ENCODE peak calls at places on chromosome 10, in six cellular contexts. O is CD8-positive, alpha-beta T cell; M is neural progenitor cell; N is coronary artery; D is AG09319; E is upper lobe of left lung. P is an unnamed sample.

GRCh38 chr10:120979435-120980315 is 128.5 kb downstream of the WDR11 start:
- DNase-seq in O (no peak), M (peak), N (no peak), D (no peak), E (peak), P (no peak)

GRCh38 chr10:17561131-17561530 is 56.0 kb downstream of the HACD1 start:
- DNase-seq in O (no peak), M (no peak), N (no peak), D (no peak), E (no peak), P (no peak)

GRCh38 chr10:59180689-59181270 is 4.3 kb downstream of the PHYHIPL start:
- DNase-seq in O (no peak), M (no peak), N (no peak), D (no peak), E (no peak), P (no peak)

GRCh38 chr10:114507449-114507848 is 103.1 kb upstream of the AFAP1L2 start:
- DNase-seq in O (no peak), M (no peak), N (no peak), D (no peak), E (peak), P (no peak)

GRCh38 chr10:94443549-94443948 is 41.2 kb downstream of the TBC1D12 start:
- DNase-seq in O (no peak), M (no peak), N (no peak), D (no peak), E (no peak), P (no peak)

GRCh38 chr10:95793401-95794045 is 37.6 kb downstream of the ENTPD1 start:
- DNase-seq in O (no peak), M (no peak), N (no peak), D (no peak), E (peak), P (no peak)

GRCh38 chr10:86654411-86655172 is at the start of gene OPN4:
- DNase-seq in O (peak), M (no peak), N (peak), D (no peak), E (no peak), P (peak)

GRCh38 chr10:93999401-93999851 is 5.7 kb downstream of the PLCE1 start:
- DNase-seq in O (no peak), M (peak), N (peak), D (no peak), E (no peak), P (no peak)

GRCh38 chr10:91010952-91011351 is 90.1 kb upstream of the ANKRD1 start:
- DNase-seq in O (no peak), M (no peak), N (no peak), D (no peak), E (no peak), P (no peak)

GRCh38 chr10:13717936-13718772 is 131.4 kb downstream of the PRPF18 start:
- DNase-seq in O (peak), M (no peak), N (peak), D (peak), E (peak), P (peak)

GRCh38 chr10:12344375-12345110 is 4.8 kb upstream of the CAMK1D start:
- DNase-seq in O (no peak), M (no peak), N (no peak), D (no peak), E (no peak), P (no peak)

GRCh38 chr10:113058175-113058961 is 108.3 kb downstream of the TCF7L2 start:
- DNase-seq in O (no peak), M (peak), N (no peak), D (peak), E (no peak), P (no peak)

GRCh38 chr10:130578532-130579289 is 442.5 kb downstream of the GLRX3 start:
- DNase-seq in O (no peak), M (no peak), N (no peak), D (no peak), E (no peak), P (no peak)

GRCh38 chr10:107545717-107546116 is 381.2 kb upstream of the SORCS1 start:
- DNase-seq in O (no peak), M (no peak), N (no peak), D (no peak), E (no peak), P (no peak)

GRCh38 chr10:3099291-3100092 is 32.1 kb downstream of the PFKP start:
- DNase-seq in O (no peak), M (no peak), N (no peak), D (no peak), E (peak), P (no peak)

GRCh38 chr10:79094412-79095175 is 25.8 kb downstream of the ZMIZ1 start:
- DNase-seq in O (no peak), M (no peak), N (no peak), D (no peak), E (no peak), P (no peak)

GRCh38 chr10:7792541-7792940 is 4.6 kb downstream of the ATP5F1C start:
- DNase-seq in O (no peak), M (no peak), N (no peak), D (no peak), E (no peak), P (no peak)

GRCh38 chr10:7787857-7788639 is at the start of the genes ATP5F1C and KIN:
- DNase-seq in O (peak), M (peak), N (peak), D (peak), E (peak), P (peak)

GRCh38 chr10:7788640-7789335 is 811 bp downstream of the ATP5F1C start:
- DNase-seq in O (peak), M (peak), N (no peak), D (no peak), E (peak), P (no peak)

GRCh38 chr10:7789390-7789789 is 1.4 kb downstream of the ATP5F1C start:
- DNase-seq in O (no peak), M (no peak), N (no peak), D (no peak), E (no peak), P (no peak)

DNA sequence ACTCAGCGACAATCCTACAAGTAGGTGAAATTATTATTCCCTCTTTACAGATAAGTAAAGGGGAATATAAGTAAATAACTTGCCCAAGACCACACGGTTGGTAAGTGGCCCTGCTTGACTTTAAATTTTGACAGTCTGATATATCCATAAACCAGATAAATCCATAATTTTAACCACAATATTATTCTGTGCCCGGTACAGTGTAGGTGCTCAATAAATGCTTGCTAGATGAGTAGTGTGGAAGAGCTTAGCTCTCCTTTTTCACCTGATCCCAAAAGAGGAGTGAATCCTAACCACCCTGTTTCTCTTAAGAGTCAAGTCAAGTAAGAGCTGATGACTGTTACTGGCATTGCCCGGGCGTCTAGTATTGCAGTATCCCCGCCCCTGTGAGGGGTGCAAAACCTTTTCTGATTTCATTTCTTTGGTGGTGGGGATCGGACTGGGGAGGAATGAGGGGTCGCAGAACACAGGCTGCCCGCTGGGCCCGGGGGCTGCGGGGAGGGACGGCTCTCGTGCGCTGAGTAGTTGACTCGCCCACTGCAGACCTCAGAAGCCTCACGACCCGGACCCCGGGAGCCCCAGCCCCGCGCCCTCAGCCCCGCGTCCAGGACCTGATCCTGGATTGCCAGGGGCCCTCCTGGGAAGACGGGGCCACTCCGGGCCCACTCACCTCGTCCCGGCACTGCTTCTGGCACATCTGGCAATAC is 490 bp downstream of the KIN start:
- DNase-seq in O (no peak), M (no peak), N (no peak), D (no peak), E (no peak), P (no peak)
- TF ChIP-seq CTCF in O (no peak), M (no peak), N (no peak), D (no peak), E (no peak), P (no peak)

GRCh38 chr10:123897146-123897545 is 5.5 kb upstream of the CPXM2 start:
- DNase-seq in O (no peak), M (peak), N (no peak), D (no peak), E (no peak), P (no peak)
- TF ChIP-seq CTCF in O (no peak), M (peak), N (no peak), D (peak), E (no peak), P (no peak)

DNA sequence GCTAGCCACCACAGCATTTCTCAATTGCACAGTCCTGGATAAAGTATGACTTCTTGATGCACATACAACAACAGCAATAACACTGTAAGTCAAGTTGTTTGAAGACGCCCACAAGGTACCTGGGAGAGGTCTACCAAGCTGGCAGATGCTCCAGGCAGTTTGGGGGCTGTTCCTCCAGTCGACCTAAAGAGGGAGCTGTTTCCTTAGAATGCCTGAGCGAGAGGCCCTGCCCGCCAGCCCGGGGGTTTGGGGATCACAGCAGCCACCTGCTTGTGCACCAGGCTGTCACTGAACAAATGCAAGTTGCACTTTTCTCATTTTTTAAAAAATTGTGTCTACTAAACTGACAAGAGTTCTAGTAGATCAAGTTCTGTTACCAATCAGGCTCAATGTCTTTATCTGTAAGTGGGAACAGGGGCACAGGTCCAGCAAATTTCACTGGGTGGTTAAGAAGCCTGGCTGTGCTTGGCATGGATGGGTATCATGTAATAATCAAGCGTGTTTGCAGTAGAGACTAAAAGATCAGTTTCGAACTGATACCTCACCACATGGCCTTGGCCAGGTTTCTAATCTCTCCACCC is 193.8 kb upstream of the ADO start:
- DNase-seq in O (peak), M (peak), N (no peak), D (no peak), E (peak), P (peak)
- TF ChIP-seq CTCF in O (peak), M (peak), N (no peak), D (peak), E (peak), P (peak)

GRCh38 chr10:98852686-98853085 is 383.0 kb downstream of the HPSE2 start:
- DNase-seq in O (no peak), M (no peak), N (no peak), D (no peak), E (no peak), P (no peak)
- TF ChIP-seq CTCF in O (no peak), M (peak), N (no peak), D (no peak), E (no peak), P (no peak)

DNA sequence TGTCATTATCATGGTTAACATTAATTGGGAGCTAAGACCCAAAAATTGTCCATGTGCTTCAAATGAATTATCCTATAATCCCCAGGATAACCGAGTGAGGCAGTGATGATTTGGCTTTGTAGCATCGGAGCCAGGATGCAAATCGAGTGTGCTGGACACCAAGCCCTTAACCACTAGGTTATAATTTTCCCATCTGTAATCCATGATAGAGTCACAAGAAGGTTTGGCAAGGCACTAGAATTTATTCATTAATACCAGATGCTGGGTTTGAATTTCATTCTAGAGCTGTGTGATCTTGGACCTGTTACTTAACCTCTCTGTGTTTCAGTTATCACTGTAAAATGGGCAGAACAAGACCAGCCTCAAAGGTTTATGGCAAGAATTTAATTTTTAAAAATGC is 21.0 kb upstream of the ITGB1 start:
- DNase-seq in O (no peak), M (no peak), N (no peak), D (no peak), E (no peak), P (no peak)
- TF ChIP-seq CTCF in O (no peak), M (no peak), N (no peak), D (no peak), E (no peak), P (no peak)

GRCh38 chr10:132427071-132427771 is 30.2 kb downstream of the PWWP2B start:
- DNase-seq in O (no peak), M (no peak), N (no peak), D (no peak), E (no peak), P (no peak)
- TF ChIP-seq CTCF in O (no peak), M (no peak), N (no peak), D (no peak), E (no peak), P (no peak)

DNA sequence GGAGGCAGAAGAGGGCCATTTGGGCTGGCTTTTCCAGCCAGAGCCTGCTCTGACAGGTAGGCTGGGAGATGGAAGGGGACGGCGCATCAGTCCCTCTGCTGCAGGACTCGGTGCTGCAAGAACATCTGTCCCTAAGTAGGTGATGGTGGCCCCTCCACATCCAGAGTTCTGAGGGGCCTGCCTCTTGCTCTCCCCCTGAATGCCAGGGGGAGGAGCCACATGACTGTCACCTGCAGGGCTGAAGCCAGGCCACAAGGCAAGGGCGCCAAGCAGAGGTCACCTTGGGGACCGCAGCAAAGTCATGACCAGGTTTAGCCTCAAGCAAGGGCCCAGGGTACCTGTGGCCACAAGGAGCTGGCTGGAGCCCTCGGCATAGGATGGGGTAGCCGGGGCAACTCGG is 99.4 kb downstream of the FAM53B start:
- DNase-seq in O (no peak), M (no peak), N (no peak), D (no peak), E (no peak), P (no peak)
- TF ChIP-seq CTCF in O (no peak), M (no peak), N (no peak), D (no peak), E (no peak), P (no peak)

GRCh38 chr10:69125554-69125953 is 1.6 kb downstream of the VPS26A start:
- DNase-seq in O (no peak), M (no peak), N (no peak), D (no peak), E (no peak), P (no peak)

GRCh38 chr10:69124558-69125121 is 662 bp downstream of the VPS26A start:
- DNase-seq in O (peak), M (peak), N (peak), D (peak), E (peak), P (peak)

GRCh38 chr10:69123747-69124557 is at the start of gene VPS26A:
- DNase-seq in O (peak), M (peak), N (peak), D (peak), E (peak), P (peak)

GRCh38 chr10:69119896-69120295 is 4.1 kb upstream of the VPS26A start:
- DNase-seq in O (no peak), M (no peak), N (no peak), D (no peak), E (no peak), P (no peak)

DNA sequence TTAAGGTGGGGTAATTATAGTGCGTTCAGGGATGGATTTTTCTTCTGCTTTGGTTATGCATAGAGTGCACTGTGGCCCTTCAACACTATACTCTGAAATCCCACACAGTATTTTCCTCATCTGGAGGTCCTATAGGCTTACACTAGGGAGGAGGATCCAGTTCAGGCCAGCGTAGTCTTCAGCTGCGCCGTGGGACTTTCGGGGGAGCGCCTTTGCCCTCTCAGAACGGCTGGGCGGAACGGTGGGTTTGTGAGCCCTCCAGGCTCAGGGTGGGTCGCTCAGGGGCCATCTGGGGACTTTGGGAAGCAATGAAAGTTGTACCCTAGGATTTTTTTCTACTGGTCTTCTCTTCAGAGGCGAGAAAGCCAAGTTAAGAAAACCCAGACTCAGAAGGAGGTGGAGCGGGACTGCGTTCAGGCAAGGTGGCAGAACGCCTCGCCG is 652 bp upstream of the VPS26A start:
- DNase-seq in O (no peak), M (peak), N (no peak), D (peak), E (peak), P (no peak)
- TF ChIP-seq CTCF in O (no peak), M (no peak), N (no peak), D (peak), E (no peak), P (no peak)

GRCh38 chr10:26890956-26891355 is 30.2 kb upstream of the ABI1 start:
- DNase-seq in O (peak), M (peak), N (no peak), D (peak), E (no peak), P (no peak)
- TF ChIP-seq CTCF in O (no peak), M (peak), N (no peak), D (peak), E (peak), P (no peak)